ENCODE peak calls at places on chromosomes 2 and 18, in eight cellular contexts. L is A549, N is brain microvascular endothelial cell, W is Calu3, O is MM.1S, R is breast epithelium, C is NCI-H82, V is cardiac fibroblast. U is an unnamed sample.

GRCh38 chr2:158009425-158009824 is 92.3 kb upstream of the UPP2 start:
- DNase-seq in N (no peak), W (no peak), O (no peak), L (no peak), V (no peak), C (no peak), R (no peak), U (no peak)

GRCh38 chr2:228675042-228675441 is 493.6 kb upstream of the SPHKAP start:
- DNase-seq in W (no peak), N (peak; percentile 48), L (no peak), C (no peak), R (no peak), O (no peak), V (peak; percentile 79), U (no peak)

GRCh38 chr18:75429975-75430374 is 2.5 kb upstream of the SMIM21 start:
- DNase-seq in L (no peak), W (no peak), N (no peak), O (no peak), R (no peak), C (peak; percentile 83), V (no peak), U (no peak)

GRCh38 chr2:105455488-105455991 is 56.7 kb upstream of the FHL2 start:
- DNase-seq in C (no peak), L (peak; percentile 92), R (peak; percentile 76), O (no peak), N (peak; percentile 99), V (peak; percentile 99), W (peak; percentile 88), U (no peak)

GRCh38 chr2:111029135-111029927 is 91.4 kb upstream of the BCL2L11 start:
- DNase-seq in O (no peak), R (no peak), C (no peak), V (no peak), N (no peak), L (peak; percentile 30), W (peak; percentile 43), U (no peak)

GRCh38 chr2:20624156-20624883 is 26.6 kb downstream of the HS1BP3 start:
- DNase-seq in W (no peak), C (no peak), R (peak; percentile 46), O (no peak), V (no peak), N (no peak), L (no peak), U (no peak)

GRCh38 chr2:98348066-98348561 is 1.9 kb downstream of the CNGA3 start:
- DNase-seq in W (no peak), L (peak; percentile 19), O (no peak), C (peak; percentile 93), N (no peak), V (peak; percentile 6), R (no peak), U (no peak)

GRCh38 chr2:165008916-165009315 is 53.6 kb upstream of the SLC38A11 start:
- DNase-seq in L (peak; percentile 19), O (no peak), R (no peak), W (peak; percentile 46), N (no peak), C (no peak), V (peak; percentile 49), U (no peak)

GRCh38 chr2:209471037-209471436 is 47.2 kb downstream of the MAP2 start:
- DNase-seq in C (no peak), V (peak; percentile 77), O (no peak), R (no peak), N (peak; percentile 18), W (no peak), L (no peak), U (no peak)

GRCh38 chr2:65263257-65263656 is 35.6 kb downstream of the ACTR2 start:
- DNase-seq in L (no peak), R (no peak), C (no peak), O (no peak), N (no peak), V (peak; percentile 23), W (no peak), U (no peak)

GRCh38 chr2:226220511-226220910 is 579.1 kb downstream of the IRS1 start:
- DNase-seq in O (no peak), V (no peak), L (no peak), N (no peak), C (no peak), W (no peak), R (no peak), U (no peak)

GRCh38 chr2:74617123-74617522 is 31.0 kb downstream of the M1AP start:
- DNase-seq in C (no peak), L (no peak), N (no peak), V (peak; percentile 7), R (no peak), O (no peak), W (no peak), U (no peak)

GRCh38 chr18:7741640-7742039 is 174.5 kb downstream of the PTPRM start:
- DNase-seq in C (no peak), O (no peak), W (no peak), R (no peak), N (no peak), L (no peak), V (no peak), U (no peak)

GRCh38 chr2:43215673-43216255 is 10.6 kb downstream of the ZFP36L2 start:
- DNase-seq in N (no peak), W (no peak), V (no peak), R (no peak), C (no peak), O (no peak), L (no peak), U (no peak)